ENCODE peak calls at places on chromosome 4, in five cellular contexts. One of them, this sample, is unnamed.
A peak's percentile ranks its signal among the peaks of the same experiment; 100 is the strongest.

GRCh38 chr4:123418486-123418931 is 21.9 kb downstream of the SPRY1 start:
- DNase-seq in HepG2: peak; percentile 97
- DNase-seq in SK-N-SH: no peak
- DNase-seq in H1: no peak
- DNase-seq in K562: no peak
- DNase-seq in this sample: no peak

GRCh38 chr4:140861359-140862181 is 105.4 kb upstream of the TBC1D9 start:
- DNase-seq in SK-N-SH: peak; percentile 47
- DNase-seq in HepG2: peak; percentile 60
- DNase-seq in H1: peak; percentile 58
- DNase-seq in K562: peak; percentile 41
- DNase-seq in this sample: peak; percentile 17

GRCh38 chr4:93776386-93777080 is 52.0 kb upstream of the ATOH1 start:
- DNase-seq in SK-N-SH: no peak
- DNase-seq in K562: no peak
- DNase-seq in HepG2: no peak
- DNase-seq in H1: no peak
- DNase-seq in this sample: no peak

GRCh38 chr4:100688368-100688767 is 170.5 kb upstream of the EMCN start:
- DNase-seq in H1: no peak
- DNase-seq in K562: no peak
- DNase-seq in SK-N-SH: no peak
- DNase-seq in HepG2: no peak
- DNase-seq in this sample: no peak

GRCh38 chr4:152643153-152644035 is 36.4 kb downstream of the TMEM154 start:
- DNase-seq in SK-N-SH: no peak
- DNase-seq in HepG2: no peak
- DNase-seq in H1: no peak
- DNase-seq in K562: no peak
- DNase-seq in this sample: peak; percentile 75

GRCh38 chr4:20017439-20017838 is 234.3 kb upstream of the SLIT2 start:
- DNase-seq in K562: no peak
- DNase-seq in H1: no peak
- DNase-seq in HepG2: no peak
- DNase-seq in SK-N-SH: peak; percentile 43
- DNase-seq in this sample: no peak

GRCh38 chr4:150591284-150591874 is 9.4 kb downstream of the MAB21L2 start:
- DNase-seq in SK-N-SH: no peak
- DNase-seq in K562: no peak
- DNase-seq in H1: peak; percentile 54
- DNase-seq in HepG2: peak; percentile 25
- DNase-seq in this sample: no peak

GRCh38 chr4:169376421-169376820 is 105.7 kb upstream of the SH3RF1 start:
- DNase-seq in HepG2: no peak
- DNase-seq in K562: no peak
- DNase-seq in SK-N-SH: no peak
- DNase-seq in H1: no peak
- DNase-seq in this sample: no peak

GRCh38 chr4:72006576-72006975 is 25.2 kb upstream of the NPFFR2 start:
- DNase-seq in K562: no peak
- DNase-seq in SK-N-SH: no peak
- DNase-seq in HepG2: no peak
- DNase-seq in H1: no peak
- DNase-seq in this sample: no peak

GRCh38 chr4:123606336-123606735 is 209.7 kb downstream of the SPRY1 start:
- DNase-seq in HepG2: no peak
- DNase-seq in SK-N-SH: no peak
- DNase-seq in K562: no peak
- DNase-seq in H1: no peak
- DNase-seq in this sample: no peak

GRCh38 chr4:173237722-173238121 is 69.1 kb downstream of the GALNT7 start:
- DNase-seq in K562: no peak
- DNase-seq in SK-N-SH: no peak
- DNase-seq in H1: no peak
- DNase-seq in HepG2: no peak
- DNase-seq in this sample: no peak

GRCh38 chr4:13640149-13640671 is 12.7 kb upstream of the BOD1L1 start:
- DNase-seq in H1: no peak
- DNase-seq in K562: no peak
- DNase-seq in HepG2: no peak
- DNase-seq in SK-N-SH: no peak
- DNase-seq in this sample: no peak

GRCh38 chr4:19039816-19040215 is 1018.3 kb upstream of the LCORL start:
- DNase-seq in H1: no peak
- DNase-seq in SK-N-SH: no peak
- DNase-seq in K562: no peak
- DNase-seq in HepG2: no peak
- DNase-seq in this sample: no peak

GRCh38 chr4:176841730-176842129 is 49.0 kb upstream of the VEGFC start:
- DNase-seq in SK-N-SH: no peak
- DNase-seq in HepG2: no peak
- DNase-seq in K562: no peak
- DNase-seq in H1: no peak
- DNase-seq in this sample: no peak

GRCh38 chr4:147628415-147628814 is 11.2 kb downstream of the TMEM184C start:
- DNase-seq in K562: no peak
- DNase-seq in HepG2: no peak
- DNase-seq in H1: no peak
- DNase-seq in SK-N-SH: no peak
- DNase-seq in this sample: no peak

GRCh38 chr4:111652986-111653385 is 492.3 kb upstream of the FAM241A start:
- DNase-seq in HepG2: no peak
- DNase-seq in H1: no peak
- DNase-seq in SK-N-SH: no peak
- DNase-seq in K562: no peak
- DNase-seq in this sample: no peak

DNA sequence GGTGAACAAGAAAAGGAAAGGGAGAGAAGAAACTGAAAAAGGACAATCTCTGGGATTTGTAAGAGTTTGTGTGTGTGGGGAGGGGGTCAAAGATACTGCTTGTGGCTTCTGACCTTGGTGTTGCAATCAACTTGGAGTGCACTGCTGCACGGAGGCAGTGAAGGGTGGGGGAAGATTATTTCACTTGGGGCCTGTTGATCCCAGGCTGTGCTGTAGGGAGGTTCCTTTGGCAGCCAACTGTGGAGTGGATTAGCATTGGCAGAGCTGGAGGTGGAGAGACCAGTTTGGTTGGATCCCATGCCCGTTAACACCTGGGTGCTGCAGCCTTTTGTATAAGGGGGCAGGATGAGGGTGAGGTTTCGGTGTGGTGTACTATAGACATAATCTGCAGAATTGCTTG is 38.2 kb downstream of the AFF1 start:
- DNase-seq in K562: peak; percentile 63
- DNase-seq in SK-N-SH: no peak
- DNase-seq in HepG2: peak; percentile 72
- DNase-seq in H1: no peak
- DNase-seq in this sample: no peak
- TF ChIP-seq EP300 in K562: no peak
- TF ChIP-seq EP300 in SK-N-SH: no peak
- TF ChIP-seq EP300 in HepG2: no peak
- TF ChIP-seq EP300 in H1: no peak
- TF ChIP-seq EP300 in this sample: no peak

GRCh38 chr4:16142598-16143295 is 58.9 kb upstream of the PROM1 start:
- DNase-seq in HepG2: no peak
- DNase-seq in K562: no peak
- DNase-seq in SK-N-SH: no peak
- DNase-seq in H1: no peak
- DNase-seq in this sample: no peak
- TF ChIP-seq SIN3A in HepG2: no peak
- TF ChIP-seq SIN3A in K562: no peak
- TF ChIP-seq SIN3A in SK-N-SH: no peak
- TF ChIP-seq SIN3A in H1: no peak
- TF ChIP-seq SIN3A in this sample: no peak

DNA sequence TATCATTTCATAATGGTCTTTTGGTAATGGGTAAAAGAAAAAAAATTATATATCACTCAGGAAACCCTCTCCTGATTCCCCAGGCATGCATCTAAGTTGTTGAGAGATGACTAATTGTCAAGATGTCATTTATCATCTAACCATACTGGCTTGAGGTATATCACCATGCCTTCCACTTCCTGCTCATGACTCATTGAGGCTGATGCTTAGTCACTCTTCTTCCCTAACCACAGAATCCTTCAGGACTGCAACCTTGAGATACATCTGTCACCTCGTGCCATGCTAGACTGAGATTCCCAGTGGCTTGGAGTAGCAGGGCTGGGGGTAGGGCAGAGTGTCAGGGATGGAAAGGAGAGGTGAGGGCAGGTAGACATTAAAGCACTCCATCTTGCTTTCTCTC is 782.5 kb upstream of the INTU start:
- DNase-seq in H1: no peak
- DNase-seq in K562: peak; percentile 78
- DNase-seq in HepG2: no peak
- DNase-seq in SK-N-SH: peak; percentile 1
- DNase-seq in this sample: no peak
- TF ChIP-seq EP300 in H1: no peak
- TF ChIP-seq EP300 in K562: peak; percentile 97
- TF ChIP-seq EP300 in HepG2: no peak
- TF ChIP-seq EP300 in SK-N-SH: peak; percentile 79
- TF ChIP-seq EP300 in this sample: peak; percentile 40

GRCh38 chr4:121823505-121824170 is at the start of gene CCNA2:
- DNase-seq in H1: peak; percentile 98
- DNase-seq in K562: peak; percentile 96
- DNase-seq in SK-N-SH: peak; percentile 94
- DNase-seq in HepG2: peak; percentile 95
- DNase-seq in this sample: peak; percentile 83

GRCh38 chr4:121822047-121822446 is 1.6 kb downstream of the CCNA2 start:
- DNase-seq in K562: no peak
- DNase-seq in H1: no peak
- DNase-seq in HepG2: no peak
- DNase-seq in SK-N-SH: no peak
- DNase-seq in this sample: no peak

GRCh38 chr4:121824171-121824527 is 466 bp upstream of the CCNA2 start:
- DNase-seq in HepG2: no peak
- DNase-seq in K562: no peak
- DNase-seq in H1: no peak
- DNase-seq in SK-N-SH: no peak
- DNase-seq in this sample: no peak

GRCh38 chr4:121824950-121825349 is 1.3 kb upstream of the CCNA2 start:
- DNase-seq in SK-N-SH: no peak
- DNase-seq in H1: no peak
- DNase-seq in HepG2: no peak
- DNase-seq in K562: no peak
- DNase-seq in this sample: no peak

DNA sequence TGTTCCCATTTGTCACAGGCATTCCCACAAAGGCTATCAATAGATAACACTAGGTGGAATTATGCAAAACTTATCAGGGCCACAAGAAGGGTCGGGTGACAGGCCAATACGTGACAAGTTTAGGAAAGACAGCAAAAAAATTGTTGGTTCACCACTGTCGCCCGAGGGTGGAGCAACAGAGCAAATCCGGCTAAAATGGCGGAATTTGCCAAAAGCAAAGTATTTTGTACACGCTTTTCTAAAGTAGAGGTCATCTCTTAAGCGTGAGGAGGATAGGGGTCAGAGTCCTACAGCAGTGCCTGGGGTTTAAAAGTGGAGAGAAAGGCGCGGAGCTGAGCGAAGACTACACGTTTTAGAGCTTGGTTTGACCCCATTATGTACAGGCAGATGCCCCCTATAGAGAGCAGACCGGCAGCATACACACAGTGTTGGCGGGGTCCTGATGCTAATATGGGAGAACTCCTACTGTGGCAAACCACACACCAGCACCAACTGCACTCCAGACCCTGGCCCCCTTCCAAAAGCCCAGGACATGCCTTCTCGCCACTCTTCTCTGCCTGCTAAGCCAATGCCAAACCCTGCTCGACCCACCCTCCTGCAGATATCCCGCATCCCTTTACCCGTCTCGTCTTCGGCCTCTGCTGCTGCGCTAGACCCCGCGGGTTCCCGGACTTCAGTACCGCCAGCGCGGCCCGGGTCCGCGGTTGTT is 733 bp downstream of the CCNA2 start:
- DNase-seq in H1: no peak
- DNase-seq in HepG2: peak; percentile 64
- DNase-seq in K562: peak; percentile 70
- DNase-seq in SK-N-SH: peak; percentile 54
- DNase-seq in this sample: no peak
- TF ChIP-seq SIN3A in H1: no peak
- TF ChIP-seq SIN3A in HepG2: peak; percentile 25
- TF ChIP-seq SIN3A in K562: peak; percentile 83
- TF ChIP-seq SIN3A in SK-N-SH: no peak
- TF ChIP-seq SIN3A in this sample: no peak

GRCh38 chr4:531721-532565 is 32.9 kb downstream of the PIGG start:
- DNase-seq in H1: no peak
- DNase-seq in K562: no peak
- DNase-seq in HepG2: no peak
- DNase-seq in SK-N-SH: no peak
- DNase-seq in this sample: no peak
- TF ChIP-seq EP300 in H1: no peak
- TF ChIP-seq EP300 in K562: no peak
- TF ChIP-seq EP300 in HepG2: no peak
- TF ChIP-seq EP300 in SK-N-SH: no peak
- TF ChIP-seq EP300 in this sample: no peak

DNA sequence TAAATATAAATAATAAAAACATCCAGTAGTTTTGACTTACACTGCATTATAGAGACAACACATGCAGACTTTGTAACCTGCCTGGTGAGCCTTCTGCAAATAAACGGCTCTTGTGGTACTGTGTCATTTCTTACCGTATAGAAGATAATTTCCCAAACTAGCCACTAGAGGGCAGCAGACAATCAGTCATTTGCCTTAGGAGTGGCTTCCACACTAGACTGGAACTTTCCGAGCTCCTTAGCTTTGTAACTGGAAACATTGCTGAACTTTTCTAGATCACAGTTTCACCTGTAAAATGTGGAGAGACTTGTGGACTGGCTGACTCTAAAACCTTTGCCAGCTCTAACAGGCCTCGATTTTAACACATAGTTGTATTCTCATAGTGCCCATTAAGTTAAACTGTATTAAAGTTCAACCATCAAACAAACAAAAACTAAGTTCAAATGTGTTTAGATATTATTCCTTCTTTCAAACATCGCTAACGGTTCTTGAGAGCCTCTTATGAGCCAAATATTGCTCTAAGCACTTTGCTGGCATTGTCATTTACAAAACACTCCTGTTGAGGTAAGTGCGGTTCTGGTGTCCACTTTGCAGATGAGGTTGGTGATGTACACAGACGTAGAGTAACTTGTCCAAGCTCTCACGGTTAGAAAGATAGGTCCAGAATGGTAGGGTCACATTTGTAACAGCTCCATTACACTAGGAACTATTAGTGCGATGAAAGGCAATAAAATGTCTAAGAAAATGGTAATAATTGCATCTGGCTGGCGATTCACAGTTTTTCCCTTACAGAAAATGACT is 345.5 kb downstream of the ANK2 start:
- DNase-seq in HepG2: peak; percentile 88
- DNase-seq in SK-N-SH: peak; percentile 47
- DNase-seq in K562: peak; percentile 35
- DNase-seq in H1: no peak
- DNase-seq in this sample: peak; percentile 66
- TF ChIP-seq SIN3A in HepG2: no peak
- TF ChIP-seq SIN3A in SK-N-SH: no peak
- TF ChIP-seq SIN3A in K562: no peak
- TF ChIP-seq SIN3A in H1: no peak
- TF ChIP-seq SIN3A in this sample: no peak

DNA sequence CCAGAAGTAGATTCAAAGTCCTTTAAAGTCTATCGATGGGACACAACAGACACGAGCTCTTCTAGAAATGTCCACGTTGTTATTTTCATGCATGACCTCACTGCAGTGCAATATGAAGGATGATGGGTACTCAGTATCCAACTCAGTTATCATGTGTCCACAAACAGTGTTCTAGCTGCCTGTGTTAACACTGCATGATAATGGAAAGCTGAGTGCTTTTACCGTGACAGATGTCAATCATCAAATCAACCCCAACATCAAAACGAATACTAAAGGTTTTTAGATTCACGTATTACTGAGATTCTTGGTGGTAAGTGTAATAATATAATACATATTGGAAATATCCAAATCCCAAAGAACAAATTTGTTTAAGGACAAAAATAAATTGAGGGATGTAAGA is 394.8 kb upstream of the TENM3 start:
- DNase-seq in HepG2: no peak
- DNase-seq in H1: no peak
- DNase-seq in K562: no peak
- DNase-seq in SK-N-SH: no peak
- DNase-seq in this sample: no peak
- TF ChIP-seq EP300 in HepG2: no peak
- TF ChIP-seq EP300 in H1: no peak
- TF ChIP-seq EP300 in K562: no peak
- TF ChIP-seq EP300 in SK-N-SH: no peak
- TF ChIP-seq EP300 in this sample: no peak

This sample was measured in GM12878.